ENCODE peak calls at places on chromosomes 7 and 10, in eight cellular contexts. V is cardiac fibroblast, D is fibroblast of mammary gland, S is GM23248, O is left ventricle myocardium inferior, N is sigmoid colon, F is NB4, I is HL-60. U is an unnamed sample.

GRCh38 chr10:4527281-4527960 is 298.6 kb upstream of the AKR1E2 start:
- DNase-seq in V (peak; percentile 72), S (peak; percentile 71), N (no peak), I (no peak), O (no peak), D (peak; percentile 87), F (no peak), U (peak; percentile 28)

GRCh38 chr7:17359610-17360009 is 61.2 kb downstream of the AHR start:
- DNase-seq in D (no peak), I (no peak), O (no peak), F (no peak), S (no peak), V (no peak), N (no peak), U (no peak)

GRCh38 chr7:31261373-31261772 is 79.2 kb downstream of the NEUROD6 start:
- DNase-seq in S (no peak), I (no peak), F (no peak), N (no peak), O (no peak), V (no peak), D (no peak), U (no peak)

GRCh38 chr7:94307399-94308048 is 87.2 kb upstream of the COL1A2 start:
- DNase-seq in D (no peak), I (no peak), S (no peak), O (no peak), N (no peak), V (no peak), F (no peak), U (no peak)

GRCh38 chr7:29276806-29277205 is 82.2 kb downstream of the CHN2 start:
- DNase-seq in I (no peak), N (no peak), S (no peak), V (no peak), O (no peak), D (no peak), F (no peak), U (no peak)

GRCh38 chr10:59873924-59874323 is 32.4 kb downstream of the CCDC6 start:
- DNase-seq in S (no peak), D (no peak), N (no peak), O (no peak), I (no peak), F (no peak), V (no peak), U (no peak)

GRCh38 chr10:130022501-130023299 is 58.6 kb upstream of the EBF3 start:
- DNase-seq in F (peak; percentile 40), S (peak; percentile 98), N (no peak), I (no peak), O (no peak), V (peak; percentile 30), D (peak; percentile 93), U (peak; percentile 17)

GRCh38 chr10:6516877-6517276 is 63.2 kb downstream of the PRKCQ start:
- DNase-seq in O (no peak), V (no peak), S (no peak), N (no peak), I (no peak), D (no peak), F (no peak), U (no peak)

GRCh38 chr10:70087641-70088040 is 35.0 kb downstream of the MACROH2A2 start:
- DNase-seq in F (no peak), I (no peak), S (peak; percentile 26), O (no peak), D (peak; percentile 2), V (no peak), N (no peak), U (no peak)

GRCh38 chr10:131934769-131935168 is 34.0 kb downstream of the PPP2R2D start:
- DNase-seq in S (no peak), F (no peak), O (no peak), I (no peak), D (no peak), V (no peak), N (peak; percentile 45), U (no peak)

GRCh38 chr7:2710901-2711551 is 23.0 kb downstream of the AMZ1 start:
- DNase-seq in V (no peak), D (peak; percentile 17), N (no peak), I (peak; percentile 68), F (peak; percentile 89), O (no peak), S (no peak), U (no peak)

GRCh38 chr10:94361161-94361794 is 1.5 kb downstream of the NOC3L start:
- DNase-seq in D (peak; percentile 30), F (peak; percentile 33), N (no peak), S (peak; percentile 49), O (no peak), V (peak; percentile 34), I (peak; percentile 27), U (no peak)

GRCh38 chr10:95544783-95545500 is 16.2 kb downstream of the SORBS1 start:
- DNase-seq in N (no peak), D (no peak), S (no peak), F (no peak), O (no peak), V (no peak), I (no peak), U (no peak)

GRCh38 chr10:68333905-68334431 is 1.2 kb upstream of the PBLD start:
- DNase-seq in D (peak; percentile 12), I (no peak), N (no peak), V (no peak), S (peak; percentile 34), F (no peak), O (no peak), U (no peak)

GRCh38 chr7:38524786-38525185 is 106.4 kb downstream of the AMPH start:
- DNase-seq in N (no peak), V (peak; percentile 7), O (no peak), I (no peak), D (peak; percentile 56), S (peak; percentile 13), F (no peak), U (no peak)

GRCh38 chr10:48444266-48444665 is 137.8 kb downstream of the MAPK8 start:
- DNase-seq in D (peak; percentile 29), F (peak; percentile 70), V (peak; percentile 22), N (no peak), O (no peak), S (no peak), I (peak; percentile 53), U (peak; percentile 28)

GRCh38 chr7:146054909-146055308 is 61.7 kb upstream of the CNTNAP2 start:
- DNase-seq in N (no peak), I (no peak), D (no peak), F (no peak), V (no peak), O (no peak), S (no peak), U (no peak)

GRCh38 chr7:117020605-117021002 is 67.3 kb downstream of the ST7 start:
- DNase-seq in N (no peak), F (no peak), I (no peak), O (no peak), S (no peak), D (no peak), V (no peak), U (no peak)
- H3K4me3 ChIP-seq in N (peak overlapping the region; percentile 22), F (no peak overlapping the region), I (no peak overlapping the region), O (peak overlapping the region; percentile 58), S (peak overlapping the region; percentile 62), D (no peak overlapping the region), V (peak overlapping the region; percentile 45), U (peak overlapping the region; percentile 48)

DNA sequence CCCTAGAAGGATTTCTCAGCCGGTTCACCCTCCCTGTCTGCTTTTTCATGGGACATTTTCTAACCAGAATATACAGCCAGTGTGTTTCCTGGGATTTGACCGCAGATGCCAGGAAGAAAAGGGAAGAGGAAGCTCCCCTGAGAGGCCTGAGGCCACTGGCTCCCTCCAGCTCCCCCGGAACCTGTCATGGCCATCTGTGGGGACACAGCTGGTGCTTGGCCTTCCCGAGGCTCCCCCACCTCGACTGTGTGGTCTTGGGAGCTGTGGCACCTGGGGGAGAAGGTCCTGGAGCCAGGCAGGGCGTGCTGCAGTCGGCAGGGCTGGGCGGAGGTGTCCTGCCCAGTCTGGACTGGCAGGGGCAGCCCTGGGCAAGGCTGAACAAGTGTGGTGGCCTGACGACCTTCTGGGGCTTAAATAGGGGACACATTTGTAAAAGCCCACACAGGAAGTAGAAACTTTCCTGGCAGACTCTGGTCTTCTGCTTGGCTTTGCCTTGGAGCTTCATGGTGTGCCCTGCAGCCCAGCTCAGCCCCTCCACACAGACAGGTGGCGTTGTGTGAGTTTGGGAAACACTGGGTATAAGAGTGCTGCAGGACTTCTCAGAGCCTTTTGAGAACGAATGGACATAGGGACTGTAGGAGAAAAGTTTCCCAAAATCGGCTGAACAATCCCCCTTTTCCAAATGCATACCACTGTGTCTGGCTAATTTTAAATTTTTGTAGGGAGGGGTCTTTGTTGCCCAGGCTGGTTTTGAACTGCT is 6.8 kb downstream of the BRI3 start:
- DNase-seq in S (peak; percentile 7), O (no peak), I (peak; percentile 9), F (no peak), N (no peak), V (no peak), D (no peak), U (no peak)
- H3K4me3 ChIP-seq in S (no peak overlapping the region), O (peak overlapping the region; percentile 89), I (no peak overlapping the region), F (no peak overlapping the region), N (no peak overlapping the region), V (no peak overlapping the region), D (no peak overlapping the region), U (no peak overlapping the region)

GRCh38 chr10:29608476-29609301 is 26.1 kb downstream of the SVIL start:
- DNase-seq in V (no peak), F (no peak), D (no peak), I (no peak), S (no peak), N (peak; percentile 58), O (no peak), U (no peak)
- H3K4me3 ChIP-seq in V (no peak overlapping the region), F (no peak overlapping the region), D (no peak overlapping the region), I (no peak overlapping the region), S (no peak overlapping the region), N (no peak overlapping the region), O (no peak overlapping the region), U (no peak overlapping the region)

GRCh38 chr7:50351267-50351666 is 46.8 kb downstream of the IKZF1 start:
- DNase-seq in F (no peak), N (no peak), S (no peak), D (no peak), I (no peak), V (no peak), O (no peak), U (no peak)
- H3K4me3 ChIP-seq in F (no peak overlapping the region), N (no peak overlapping the region), S (no peak overlapping the region), D (no peak overlapping the region), I (no peak overlapping the region), V (no peak overlapping the region), O (no peak overlapping the region), U (no peak overlapping the region)

GRCh38 chr7:130112662-130113425 is 42.5 kb downstream of the KLHDC10 start:
- DNase-seq in N (no peak), I (no peak), S (no peak), V (no peak), D (no peak), F (no peak), O (no peak), U (no peak)

GRCh38 chr7:130114374-130114773 is 44.0 kb downstream of the KLHDC10 start:
- DNase-seq in F (no peak), I (no peak), O (no peak), V (no peak), D (no peak), S (no peak), N (no peak), U (no peak)

GRCh38 chr7:130112078-130112477 is 41.7 kb downstream of the KLHDC10 start:
- DNase-seq in O (no peak), N (no peak), V (no peak), I (no peak), S (no peak), F (no peak), D (no peak), U (no peak)

GRCh38 chr7:130113887-130114286 is 43.6 kb downstream of the KLHDC10 start:
- DNase-seq in S (no peak), I (no peak), F (no peak), D (no peak), O (no peak), N (no peak), V (no peak), U (no peak)

GRCh38 chr7:130114776-130115175 is 44.4 kb downstream of the KLHDC10 start:
- DNase-seq in D (no peak), S (no peak), O (no peak), I (no peak), F (no peak), V (no peak), N (no peak), U (no peak)
- H3K4me3 ChIP-seq in D (no peak overlapping the region), S (no peak overlapping the region), O (no peak overlapping the region), I (no peak overlapping the region), F (no peak overlapping the region), V (no peak overlapping the region), N (no peak overlapping the region), U (no peak overlapping the region)

U was measured in brain microvascular endothelial cell.